ENCODE peak calls at places on chromosomes 1 and 21, in six cellular contexts. A is HEK293T; Q is glutamatergic neuron; W is astrocyte of the cerebellum; I is CD4-positive, CD25-positive, alpha-beta regulatory T cell; P is lower lobe of right lung. J is an unnamed sample.

GRCh38 chr1:235093685-235094592 is 34.7 kb downstream of the TOMM20 start:
- DNase-seq in A (peak; percentile 86), Q (peak; percentile 88), W (peak; percentile 42), I (peak; percentile 65), P (peak; percentile 86), J (peak; percentile 80)

GRCh38 chr1:223531742-223532341 is 133.7 kb downstream of the CAPN8 start:
- DNase-seq in A (peak; percentile 82), Q (peak; percentile 80), W (no peak), I (no peak), P (peak; percentile 71), J (peak; percentile 11)

GRCh38 chr1:46525253-46525983 is 26.0 kb downstream of the KNCN start:
- DNase-seq in A (no peak), Q (no peak), W (no peak), I (no peak), P (peak; percentile 15), J (no peak)

GRCh38 chr1:225962440-225962975 is 21.5 kb upstream of the LEFTY2 start:
- DNase-seq in A (peak; percentile 93), Q (peak; percentile 84), W (no peak), I (peak; percentile 24), P (peak; percentile 67), J (peak; percentile 73)

GRCh38 chr1:57916034-57916433 is 492.2 kb upstream of the DAB1 start:
- DNase-seq in A (no peak), Q (no peak), W (no peak), I (no peak), P (no peak), J (no peak)

GRCh38 chr1:116333171-116334014 is 39.7 kb upstream of the ATP1A1 start:
- DNase-seq in A (no peak), Q (no peak), W (no peak), I (no peak), P (no peak), J (no peak)

GRCh38 chr1:174150499-174150898 is 8.8 kb upstream of the RABGAP1L start:
- DNase-seq in A (no peak), Q (no peak), W (no peak), I (no peak), P (no peak), J (no peak)

GRCh38 chr1:89525169-89525855 is 683 bp downstream of the LRRC8B start:
- DNase-seq in A (peak; percentile 46), Q (peak; percentile 39), W (no peak), I (peak; percentile 30), P (peak; percentile 78), J (peak; percentile 76)

GRCh38 chr1:31583995-31584868 is 7.9 kb downstream of the TINAGL1 start:
- DNase-seq in A (peak; percentile 61), Q (no peak), W (peak; percentile 39), I (no peak), P (peak; percentile 86), J (no peak)

GRCh38 chr1:247494746-247495145 is 36.8 kb upstream of the OR2B11 start:
- DNase-seq in A (no peak), Q (no peak), W (no peak), I (no peak), P (no peak), J (no peak)

GRCh38 chr1:231799363-231799986 is 172.9 kb downstream of the DISC1 start:
- DNase-seq in A (no peak), Q (peak; percentile 29), W (no peak), I (no peak), P (no peak), J (no peak)

GRCh38 chr1:228778466-228778865 is 43.2 kb downstream of the RHOU start:
- DNase-seq in A (no peak), Q (no peak), W (no peak), I (no peak), P (no peak), J (no peak)

GRCh38 chr21:27645285-27645684 is 678.4 kb upstream of the ADAMTS5 start:
- DNase-seq in A (no peak), Q (no peak), W (no peak), I (no peak), P (no peak), J (no peak)

GRCh38 chr21:20997633-20998455 is at the start of gene NCAM2:
- DNase-seq in A (peak; percentile 70), Q (peak; percentile 88), W (peak; percentile 44), I (peak; percentile 3), P (peak; percentile 78), J (no peak)

GRCh38 chr1:211606914-211607751 is 28.2 kb upstream of the SLC30A1 start:
- DNase-seq in A (no peak), Q (no peak), W (no peak), I (no peak), P (peak; percentile 79), J (peak; percentile 59)

GRCh38 chr1:152879559-152880198 is 1.6 kb downstream of the SMCP start:
- DNase-seq in A (no peak), Q (no peak), W (no peak), I (no peak), P (no peak), J (no peak)

GRCh38 chr1:200873116-200873670 is 412 bp downstream of the GPR25 start:
- DNase-seq in A (no peak), Q (no peak), W (no peak), I (no peak), P (no peak), J (no peak)

GRCh38 chr1:156804572-156805243 is 11.9 kb downstream of the SH2D2A start:
- DNase-seq in A (no peak), Q (no peak), W (peak; percentile 42), I (no peak), P (no peak), J (no peak)

GRCh38 chr1:7404046-7404742 is 366.9 kb upstream of the VAMP3 start:
- DNase-seq in A (no peak), Q (no peak), W (no peak), I (no peak), P (no peak), J (no peak)

GRCh38 chr1:173383341-173383740 is 93.8 kb upstream of the PRDX6 start:
- DNase-seq in A (no peak), Q (no peak), W (peak; percentile 33), I (no peak), P (no peak), J (no peak)

GRCh38 chr21:32861871-32862270 is 90.3 kb upstream of the PAXBP1 start:
- DNase-seq in A (no peak), Q (no peak), W (no peak), I (no peak), P (no peak), J (no peak)

GRCh38 chr1:192797845-192798244 is 11.0 kb upstream of the RGS2 start:
- DNase-seq in A (no peak), Q (no peak), W (no peak), I (no peak), P (no peak), J (no peak)

GRCh38 chr1:10606070-10606469 is 131.3 kb downstream of the PEX14 start:
- DNase-seq in A (no peak), Q (no peak), W (no peak), I (no peak), P (no peak), J (no peak)

GRCh38 chr1:226697151-226697575 is 41.9 kb downstream of the ITPKB start:
- DNase-seq in A (no peak), Q (no peak), W (peak; percentile 87), I (no peak), P (no peak), J (peak; percentile 66)

GRCh38 chr1:61141288-61142044 is 59.1 kb downstream of the NFIA start:
- DNase-seq in A (no peak), Q (no peak), W (no peak), I (no peak), P (no peak), J (no peak)

GRCh38 chr1:155978325-155978972 is at the start of gene ARHGEF2:
- DNase-seq in A (peak; percentile 80), Q (peak; percentile 70), W (no peak), I (peak; percentile 72), P (peak; percentile 91), J (peak; percentile 89)

GRCh38 chr1:24438423-24438901 is 22.9 kb downstream of the NIPAL3 start:
- DNase-seq in A (no peak), Q (peak; percentile 89), W (no peak), I (no peak), P (no peak), J (no peak)

GRCh38 chr1:91948501-91949355 is 473 bp upstream of the BRDT start:
- DNase-seq in A (no peak), Q (no peak), W (no peak), I (peak; percentile 3), P (no peak), J (no peak)

GRCh38 chr1:12851779-12852178 is 3.3 kb upstream of the HNRNPCL1 start:
- DNase-seq in A (no peak), Q (no peak), W (no peak), I (no peak), P (no peak), J (no peak)

J was measured in B cell.